ENCODE peak calls at places on chromosomes 3 and 15, in four cellular contexts. F, Y, I and G are unnamed samples.

GRCh38 chr3:114043205-114043604 is 13.1 kb downstream of the CCDC191 start:
- DNase-seq in F (no peak), Y (no peak), I (no peak), G (no peak)

GRCh38 chr15:98863983-98864382 is 143.6 kb downstream of the PGPEP1L start:
- DNase-seq in F (no peak), Y (no peak), I (no peak), G (no peak)

GRCh38 chr15:44308415-44308814 is 19.9 kb downstream of the GOLM2 start:
- DNase-seq in F (no peak), Y (no peak), I (no peak), G (no peak)

GRCh38 chr3:156787926-156788663 is 38.1 kb upstream of the LEKR1 start:
- DNase-seq in F (no peak), Y (peak; percentile 76), I (no peak), G (peak; percentile 87)

GRCh38 chr3:123586131-123586530 is 1.3 kb upstream of the HACD2 start:
- DNase-seq in F (no peak), Y (peak; percentile 80), I (peak; percentile 90), G (peak; percentile 27)

GRCh38 chr15:80942746-80943565 is 46.7 kb downstream of the MESD start:
- DNase-seq in F (peak; percentile 79), Y (no peak), I (no peak), G (no peak)

GRCh38 chr15:79863886-79864285 is 32.9 kb downstream of the MTHFS start:
- DNase-seq in F (no peak), Y (no peak), I (no peak), G (no peak)

GRCh38 chr3:126658584-126658983 is 3.7 kb upstream of the TXNRD3 start:
- DNase-seq in F (no peak), Y (no peak), I (no peak), G (no peak)

GRCh38 chr15:31340047-31340446 is 13.4 kb downstream of the KLF13 start:
- DNase-seq in F (no peak), Y (no peak), I (no peak), G (no peak)

GRCh38 chr15:78313383-78313782 is 14.0 kb upstream of the SKIC8 start:
- DNase-seq in F (no peak), Y (no peak), I (no peak), G (no peak)

GRCh38 chr15:89912145-89912673 is 543 bp downstream of the ARPIN start:
- DNase-seq in F (peak; percentile 31), Y (peak; percentile 44), I (peak; percentile 46), G (no peak)

GRCh38 chr3:128497305-128498126 is 4.5 kb upstream of the GATA2 start:
- DNase-seq in F (peak; percentile 72), Y (peak; percentile 41), I (peak; percentile 84), G (no peak)

GRCh38 chr3:123188058-123188457 is 13.7 kb upstream of the SEC22A start:
- DNase-seq in F (no peak), Y (no peak), I (no peak), G (no peak)

GRCh38 chr3:122628567-122628966 is 51.1 kb downstream of the PARP15 start:
- DNase-seq in F (no peak), Y (no peak), I (no peak), G (no peak)

GRCh38 chr3:47128110-47128509 is 35.8 kb downstream of the SETD2 start:
- DNase-seq in F (no peak), Y (no peak), I (no peak), G (no peak)

GRCh38 chr15:93298901-93299300 is 209.9 kb upstream of the RGMA start:
- DNase-seq in F (peak; percentile 81), Y (no peak), I (no peak), G (no peak)

GRCh38 chr3:159669753-159670152 is 318.9 kb upstream of the IL12A start:
- DNase-seq in F (no peak), Y (peak; percentile 12), I (no peak), G (no peak)

GRCh38 chr3:197801801-197802504 is 10.9 kb downstream of the LRCH3 start:
- DNase-seq in F (no peak), Y (peak; percentile 31), I (peak; percentile 35), G (no peak)

GRCh38 chr3:85387913-85388510 is 429.2 kb downstream of the CADM2 start:
- DNase-seq in F (no peak), Y (no peak), I (no peak), G (no peak)

GRCh38 chr3:48426401-48426909 is 3.4 kb downstream of the PLXNB1 start:
- DNase-seq in F (no peak), Y (no peak), I (no peak), G (no peak)

GRCh38 chr15:63502843-63503738 is 1.3 kb upstream of the USP3 start:
- DNase-seq in F (peak; percentile 86), Y (peak; percentile 99), I (peak; percentile 85), G (no peak)

GRCh38 chr3:186825294-186825821 is 17.2 kb upstream of the ADIPOQ start:
- DNase-seq in F (peak; percentile 20), Y (no peak), I (peak; percentile 74), G (no peak)

GRCh38 chr3:64091501-64091900 is 68.2 kb upstream of the PSMD6 start:
- DNase-seq in F (no peak), Y (no peak), I (no peak), G (no peak)

DNA sequence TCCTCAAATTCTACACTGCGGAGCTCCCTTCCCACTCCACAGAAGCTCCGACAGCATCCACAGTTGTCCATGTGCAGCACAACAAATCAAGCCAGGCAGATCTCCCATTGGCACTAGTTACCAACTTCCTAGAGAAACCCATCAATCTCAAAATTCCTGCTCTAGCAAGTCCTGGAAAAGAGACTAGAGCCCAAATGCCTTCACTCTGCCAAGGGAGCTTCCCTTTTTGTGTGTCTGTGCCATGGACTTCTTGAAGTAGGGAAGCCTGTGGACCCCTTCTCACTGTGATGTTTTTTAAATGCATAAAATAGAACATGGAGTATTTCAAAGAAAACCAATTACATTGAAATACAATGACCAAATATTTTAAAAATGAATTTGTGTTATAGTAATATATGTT is 59.1 kb downstream of the TGFBR2 start:
- DNase-seq in F (no peak), Y (no peak), I (no peak), G (no peak)
- TF ChIP-seq CTCF in F (no peak), Y (no peak), I (no peak), G (no peak)

GRCh38 chr3:111594781-111595180 is 365 bp downstream of the ZBED2 start:
- DNase-seq in F (no peak), Y (no peak), I (no peak), G (no peak)
- H3K4me3 ChIP-seq in F (no peak overlapping the region), Y (no peak overlapping the region), I (no peak overlapping the region), G (no peak overlapping the region)

DNA sequence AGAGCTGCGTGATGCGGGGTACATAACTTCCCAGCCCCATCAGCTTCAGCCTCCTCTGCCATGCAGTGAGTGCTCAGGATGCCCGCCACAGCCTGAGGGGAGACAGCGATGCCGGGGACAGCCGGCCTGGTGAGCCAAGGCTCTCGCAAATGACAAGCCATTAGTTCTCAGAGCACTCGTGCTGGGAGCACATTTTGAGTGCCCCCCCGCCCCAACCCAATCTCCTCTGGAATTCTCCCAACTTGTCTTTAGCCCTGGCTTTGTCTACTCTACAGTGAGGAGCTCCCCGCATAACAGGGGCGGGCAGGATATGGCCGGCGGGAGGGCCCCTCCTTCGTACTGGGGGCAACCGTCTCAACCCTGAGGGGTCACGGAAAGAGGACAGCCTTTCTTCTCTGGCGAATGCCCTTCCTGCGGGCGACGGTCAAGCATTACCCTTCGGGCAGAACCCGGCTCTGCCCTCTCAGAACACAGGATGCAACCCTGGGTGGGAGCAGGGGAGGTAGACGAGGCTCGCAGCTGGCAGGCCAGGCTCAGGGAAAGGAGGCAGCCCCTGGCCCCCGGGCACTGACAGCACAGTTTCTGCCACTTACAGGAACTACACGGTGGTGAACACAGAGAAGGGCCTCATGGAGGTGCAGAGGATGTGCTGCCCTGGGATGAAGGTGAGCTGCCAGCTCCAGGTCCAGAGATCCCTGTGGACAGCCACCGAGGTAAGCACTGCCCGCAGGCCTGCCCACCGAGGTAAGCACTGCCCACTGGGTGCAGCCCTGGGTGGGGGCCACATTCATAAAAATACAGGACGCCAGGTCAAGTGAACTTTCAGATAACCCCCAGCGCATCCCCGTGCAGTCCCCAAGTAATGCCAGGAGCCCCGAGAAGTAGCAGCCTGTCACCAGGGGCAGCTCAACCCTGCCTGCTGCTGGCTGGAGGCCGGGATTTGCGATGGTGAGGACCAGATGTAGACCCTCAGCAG is 141.7 kb downstream of the LRRK1 start:
- DNase-seq in F (no peak), Y (no peak), I (no peak), G (no peak)
- TF ChIP-seq CTCF in F (no peak), Y (no peak), I (no peak), G (no peak)

GRCh38 chr3:4492240-4493007 is 724 bp upstream of the ITPR1 start:
- DNase-seq in F (peak; percentile 49), Y (peak; percentile 46), I (peak; percentile 79), G (peak; percentile 25)
- H3K4me3 ChIP-seq in F (peak overlapping the region; percentile 94), Y (peak overlapping the region; percentile 71), I (peak overlapping the region; percentile 86), G (peak overlapping the region; percentile 78)

GRCh38 chr3:52801839-52802238 is 7.2 kb downstream of the ITIH3 start:
- DNase-seq in F (no peak), Y (no peak), I (no peak), G (no peak)

GRCh38 chr3:52800079-52800478 is 5.5 kb downstream of the ITIH3 start:
- DNase-seq in F (no peak), Y (no peak), I (no peak), G (no peak)

GRCh38 chr3:52796411-52796810 is 1.8 kb downstream of the ITIH3 start:
- DNase-seq in F (no peak), Y (no peak), I (no peak), G (no peak)

GRCh38 chr3:52798376-52798977 is 3.9 kb downstream of the ITIH3 start:
- DNase-seq in F (no peak), Y (no peak), I (no peak), G (no peak)

DNA sequence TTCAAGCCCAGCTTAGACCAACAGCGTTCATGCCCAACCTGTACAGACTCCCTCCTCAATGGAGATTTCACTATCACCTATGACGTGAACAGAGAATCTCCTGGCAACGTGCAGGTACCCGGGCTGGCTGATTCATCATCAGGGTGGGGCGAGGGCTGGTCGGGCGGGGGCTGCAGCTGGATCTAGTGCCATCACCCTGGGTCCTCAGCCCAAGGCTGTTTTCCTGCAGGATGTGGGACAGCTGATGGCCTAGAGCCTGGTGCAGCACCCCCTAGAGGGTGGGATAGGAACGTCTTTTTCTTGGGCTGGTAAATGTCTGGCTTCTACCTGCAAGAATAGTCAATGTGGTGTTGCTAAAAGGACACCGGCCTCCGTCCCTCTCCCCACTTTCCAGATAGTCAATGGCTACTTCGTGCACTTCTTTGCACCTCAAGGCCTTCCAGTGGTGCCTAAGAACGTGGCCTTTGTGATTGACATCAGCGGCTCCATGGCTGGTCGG is 4.4 kb downstream of the ITIH3 start:
- DNase-seq in F (no peak), Y (peak; percentile 36), I (peak; percentile 82), G (no peak)
- TF ChIP-seq CTCF in F (no peak), Y (peak; percentile 33), I (peak; percentile 84), G (peak; percentile 61)

DNA sequence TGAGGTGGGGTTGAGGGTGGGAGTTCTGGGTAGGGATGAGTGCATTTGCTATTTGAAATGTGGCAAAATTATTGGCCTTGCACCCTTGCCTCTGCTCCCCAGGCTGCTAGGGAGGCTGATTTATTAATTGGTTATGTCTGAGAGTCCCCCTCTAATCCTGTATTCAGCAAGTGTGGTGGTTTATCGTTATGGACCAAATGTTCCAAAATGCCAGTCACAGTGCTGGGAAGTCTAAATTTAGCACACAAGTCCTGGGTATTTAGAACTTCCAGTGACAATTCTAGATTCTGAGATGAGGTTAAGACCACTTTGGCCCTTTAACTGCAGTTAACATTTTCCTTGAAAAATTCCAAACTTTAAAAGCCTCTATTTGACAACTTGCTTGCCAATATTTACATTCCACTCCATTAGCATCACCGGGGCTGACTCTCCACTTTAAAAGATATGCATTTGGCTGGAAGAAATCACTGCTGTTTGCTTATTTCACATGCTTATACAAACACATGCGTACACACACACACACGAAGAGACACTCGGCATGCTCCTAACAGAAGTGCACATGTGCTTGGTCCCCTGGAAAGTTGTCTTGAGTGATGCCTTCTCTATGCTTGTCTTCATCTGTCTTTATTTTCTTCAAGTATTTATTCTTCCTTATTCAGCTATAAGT is 247.7 kb downstream of the IL20RB start:
- DNase-seq in F (no peak), Y (no peak), I (no peak), G (no peak)
- H3K4me3 ChIP-seq in F (no peak overlapping the region), Y (no peak overlapping the region), I (no peak overlapping the region), G (no peak overlapping the region)